ENCODE peak calls at places on chromosome 19, in ten cellular contexts. V, C, U, J, E, X, O, W, G and S are unnamed samples.

GRCh38 chr19:4337906-4338440 is 654 bp downstream of the STAP2 start:
- DNase-seq in G (no peak), U (no peak), V (no peak), E (no peak), J (no peak), O (no peak), C (peak; percentile 46), X (no peak), W (peak; percentile 8), S (peak; percentile 64)

GRCh38 chr19:46786236-46787039 is 2.0 kb downstream of the SLC1A5 start:
- DNase-seq in E (no peak), V (peak; percentile 81), O (no peak), G (peak; percentile 84), W (peak; percentile 81), J (peak; percentile 64), C (peak; percentile 82), U (peak; percentile 32), X (no peak), S (peak; percentile 71)

GRCh38 chr19:46927106-46927505 is 66.3 kb downstream of the ARHGAP35 start:
- DNase-seq in J (no peak), C (peak; percentile 88), G (no peak), O (no peak), W (no peak), X (no peak), U (no peak), V (no peak), E (no peak), S (no peak)

GRCh38 chr19:3534375-3535234 is 4.4 kb upstream of the TEKTIP1 start:
- DNase-seq in G (no peak), C (no peak), X (no peak), J (no peak), O (no peak), W (no peak), V (no peak), U (no peak), E (no peak), S (no peak)

GRCh38 chr19:5193192-5193591 is 147.4 kb downstream of the PTPRS start:
- DNase-seq in X (no peak), G (peak; percentile 67), E (no peak), V (no peak), U (no peak), C (no peak), W (no peak), O (peak; percentile 85), J (no peak), S (peak; percentile 51)

GRCh38 chr19:51777570-51778460 is 16.8 kb downstream of the FPR2 start:
- DNase-seq in C (peak; percentile 68), G (peak; percentile 72), W (peak; percentile 53), E (peak; percentile 81), X (peak; percentile 30), V (peak; percentile 10), J (peak; percentile 67), U (peak; percentile 67), O (peak; percentile 72), S (peak; percentile 91)

GRCh38 chr19:54882758-54883157 is 8.7 kb downstream of the FCAR start:
- DNase-seq in V (no peak), G (no peak), W (peak; percentile 72), E (no peak), J (no peak), O (no peak), C (no peak), U (no peak), X (no peak), S (no peak)

GRCh38 chr19:40663712-40664692 is 26.4 kb downstream of the NUMBL start:
- DNase-seq in X (no peak), V (no peak), J (peak; percentile 21), O (no peak), G (peak; percentile 82), E (no peak), U (no peak), W (peak; percentile 42), C (no peak), S (peak; percentile 29)

GRCh38 chr19:34165295-34165738 is 7.0 kb upstream of the LSM14A start:
- DNase-seq in C (no peak), W (no peak), G (peak; percentile 25), E (no peak), J (no peak), X (no peak), U (no peak), O (no peak), V (no peak), S (no peak)

GRCh38 chr19:14404322-14404721 is 14.8 kb downstream of the DDX39A start:
- DNase-seq in W (peak; percentile 6), C (no peak), O (no peak), U (no peak), J (no peak), V (no peak), X (no peak), G (no peak), E (no peak), S (no peak)

GRCh38 chr19:19429361-19429760 is 23.9 kb downstream of the GATAD2A start:
- DNase-seq in U (no peak), W (no peak), C (peak; percentile 14), O (no peak), V (no peak), X (no peak), G (no peak), J (no peak), E (no peak), S (no peak)

GRCh38 chr19:2171349-2172145 is 7.8 kb downstream of the DOT1L start:
- DNase-seq in O (peak; percentile 71), X (no peak), W (peak; percentile 88), E (no peak), G (peak; percentile 76), V (peak; percentile 77), C (no peak), U (no peak), J (no peak), S (no peak)

GRCh38 chr19:13102666-13103584 is at the start of gene LYL1:
- DNase-seq in J (no peak), C (no peak), G (peak; percentile 91), E (no peak), O (peak; percentile 70), U (no peak), V (no peak), W (peak; percentile 81), X (no peak), S (peak; percentile 70)

GRCh38 chr19:12574036-12574435 is 22.8 kb upstream of the ZNF564 start:
- DNase-seq in W (peak; percentile 57), C (no peak), E (no peak), X (no peak), U (no peak), J (no peak), O (no peak), V (no peak), G (no peak), S (no peak)